ENCODE peak calls at places on chromosomes 3 and 15, in four cellular contexts. E is right cardiac atrium; K is occipital lobe; Q is activated CD8-positive, alpha-beta memory T cell treated with anti-CD3 and anti-CD28 coated beads for 24 hours. Z is an unnamed sample.

GRCh38 chr3:190692256-190692655 is 170.2 kb downstream of the GMNC start:
- DNase-seq in K (no peak), E (no peak), Q (no peak), Z (no peak)

GRCh38 chr3:69161587-69162196 is 39.3 kb upstream of the LMOD3 start:
- DNase-seq in K (peak; percentile 8), Q (no peak), E (no peak), Z (no peak)

GRCh38 chr15:40280260-40281056 is 2.4 kb downstream of the ANKRD63 start:
- DNase-seq in Q (no peak), K (no peak), E (peak; percentile 46), Z (no peak)

GRCh38 chr3:102141096-102141912 is 292.0 kb downstream of the NFKBIZ start:
- DNase-seq in E (no peak), Q (no peak), K (no peak), Z (no peak)

GRCh38 chr3:4843619-4844018 is 135.6 kb upstream of the BHLHE40 start:
- DNase-seq in Q (no peak), E (no peak), K (no peak), Z (no peak)

GRCh38 chr3:129699199-129699598 is 92.7 kb upstream of the PLXND1 start:
- DNase-seq in K (no peak), E (no peak), Q (no peak), Z (no peak)

GRCh38 chr15:56660943-56661342 is 72.4 kb downstream of the ZNF280D start:
- DNase-seq in K (no peak), E (no peak), Q (no peak), Z (no peak)

GRCh38 chr15:64334530-64334929 is 21.4 kb downstream of the CSNK1G1 start:
- DNase-seq in E (no peak), Q (no peak), K (no peak), Z (no peak)

GRCh38 chr15:45648521-45649200 is 13.8 kb downstream of the SQOR start:
- DNase-seq in E (no peak), K (no peak), Q (peak; percentile 47), Z (no peak)

GRCh38 chr15:92113832-92114231 is 260.3 kb downstream of the SLCO3A1 start:
- DNase-seq in Q (no peak), K (no peak), E (no peak), Z (no peak)

GRCh38 chr3:64685800-64686445 is 1.9 kb downstream of the ADAMTS9 start:
- DNase-seq in Q (no peak), E (peak; percentile 96), K (peak; percentile 65), Z (peak; percentile 93)

GRCh38 chr3:35639251-35640185 is at the start of gene ARPP21:
- DNase-seq in K (peak; percentile 71), Q (peak; percentile 58), E (peak; percentile 49), Z (no peak)

GRCh38 chr15:40754883-40755815 is at the start of gene RMDN3:
- DNase-seq in Q (peak; percentile 97), K (peak; percentile 88), E (peak; percentile 98), Z (peak; percentile 93)

GRCh38 chr3:33875680-33876079 is 77.2 kb downstream of the PDCD6IP start:
- DNase-seq in Q (no peak), K (no peak), E (no peak), Z (no peak)

Z was measured in left ventricle myocardium inferior.